ENCODE peak calls at places on chromosomes 12 and 14, in five cellular contexts. E, V, R, A and O are unnamed samples.
A peak's percentile ranks its signal among the peaks of the same experiment; 100 is the strongest.

GRCh38 chr12:125183187-125184067 is 118.2 kb downstream of the AACS start:
- DNase-seq in R (peak; percentile 71), A (peak; percentile 52), E (peak; percentile 81), V (peak; percentile 77), O (peak; percentile 41)

GRCh38 chr14:60090864-60091519 is 731 bp upstream of the PCNX4 start:
- DNase-seq in R (peak; percentile 17), E (peak; percentile 59), V (peak; percentile 62), A (no peak), O (peak; percentile 40)

GRCh38 chr12:124392991-124393790 is 98.3 kb downstream of the RFLNA start:
- DNase-seq in E (peak; percentile 84), V (peak; percentile 92), A (no peak), R (peak; percentile 73), O (no peak)

GRCh38 chr14:95507701-95508103 is 8.7 kb downstream of the SYNE3 start:
- DNase-seq in V (no peak), R (no peak), A (no peak), E (no peak), O (peak; percentile 66)

GRCh38 chr12:4037747-4038312 is 164.6 kb upstream of the PARP11 start:
- DNase-seq in V (peak; percentile 79), R (peak; percentile 59), A (no peak), E (peak; percentile 17), O (peak; percentile 88)

GRCh38 chr12:108572166-108572790 is 9.9 kb downstream of the ISCU start:
- DNase-seq in A (no peak), R (no peak), E (no peak), V (peak; percentile 21), O (no peak)

GRCh38 chr14:73325630-73326299 is 88.5 kb downstream of the PAPLN start:
- DNase-seq in V (no peak), E (no peak), R (no peak), A (no peak), O (no peak)

GRCh38 chr12:2039034-2039433 is 13.8 kb upstream of the CACNA1C start:
- DNase-seq in A (no peak), R (peak; percentile 71), V (no peak), E (no peak), O (no peak)

GRCh38 chr14:67510836-67511235 is 22.3 kb upstream of the PLEKHH1 start:
- DNase-seq in V (no peak), A (no peak), R (no peak), E (no peak), O (no peak)

GRCh38 chr12:73383584-73384229 is 1111.5 kb downstream of the TRHDE start:
- DNase-seq in A (no peak), R (peak; percentile 32), V (no peak), E (no peak), O (no peak)